ENCODE peak calls at places on chromosomes 16 and 17, in seven cellular contexts. One of them, this sample, is unnamed.

GRCh38 chr17:36640346-36640745 is 39.0 kb downstream of the MRM1 start:
- DNase-seq in activated CD4-positive, alpha-beta T cell treated with anti-CD3 and anti-CD28 coated beads for 24 hours: no peak
- DNase-seq in HFFc6: no peak
- DNase-seq in AG09309: no peak
- DNase-seq in GM03348: no peak
- DNase-seq in hippocampal formation: no peak
- DNase-seq in hypothalamus: no peak
- DNase-seq in this sample: no peak

GRCh38 chr17:3512512-3513171 is 36.8 kb downstream of the ASPA start:
- DNase-seq in GM03348: peak
- DNase-seq in HFFc6: peak
- DNase-seq in AG09309: no peak
- DNase-seq in hippocampal formation: peak
- DNase-seq in activated CD4-positive, alpha-beta T cell treated with anti-CD3 and anti-CD28 coated beads for 24 hours: no peak
- DNase-seq in hypothalamus: peak
- DNase-seq in this sample: peak

GRCh38 chr16:89697616-89698331 is 3.7 kb downstream of the SPATA2L start:
- DNase-seq in GM03348: no peak
- DNase-seq in HFFc6: no peak
- DNase-seq in activated CD4-positive, alpha-beta T cell treated with anti-CD3 and anti-CD28 coated beads for 24 hours: no peak
- DNase-seq in hypothalamus: no peak
- DNase-seq in hippocampal formation: no peak
- DNase-seq in AG09309: no peak
- DNase-seq in this sample: no peak

GRCh38 chr17:40561294-40561870 is 3.9 kb downstream of the CCR7 start:
- DNase-seq in hippocampal formation: no peak
- DNase-seq in GM03348: no peak
- DNase-seq in activated CD4-positive, alpha-beta T cell treated with anti-CD3 and anti-CD28 coated beads for 24 hours: no peak
- DNase-seq in AG09309: no peak
- DNase-seq in HFFc6: no peak
- DNase-seq in hypothalamus: no peak
- DNase-seq in this sample: no peak

GRCh38 chr16:3098459-3099394 is at the start of gene ZSCAN10:
- DNase-seq in HFFc6: no peak
- DNase-seq in GM03348: no peak
- DNase-seq in hippocampal formation: no peak
- DNase-seq in activated CD4-positive, alpha-beta T cell treated with anti-CD3 and anti-CD28 coated beads for 24 hours: no peak
- DNase-seq in AG09309: no peak
- DNase-seq in hypothalamus: no peak
- DNase-seq in this sample: no peak

GRCh38 chr17:2393184-2393953 is 7.5 kb downstream of the MNT start:
- DNase-seq in activated CD4-positive, alpha-beta T cell treated with anti-CD3 and anti-CD28 coated beads for 24 hours: peak
- DNase-seq in AG09309: peak
- DNase-seq in HFFc6: peak
- DNase-seq in hypothalamus: peak
- DNase-seq in hippocampal formation: peak
- DNase-seq in GM03348: peak
- DNase-seq in this sample: peak

GRCh38 chr17:72176516-72176851 is 55.7 kb downstream of the SOX9 start:
- DNase-seq in hypothalamus: no peak
- DNase-seq in activated CD4-positive, alpha-beta T cell treated with anti-CD3 and anti-CD28 coated beads for 24 hours: no peak
- DNase-seq in AG09309: no peak
- DNase-seq in GM03348: no peak
- DNase-seq in hippocampal formation: no peak
- DNase-seq in HFFc6: no peak
- DNase-seq in this sample: no peak

GRCh38 chr17:44384281-44384822 is 5.1 kb downstream of the ITGA2B start:
- DNase-seq in HFFc6: no peak
- DNase-seq in AG09309: no peak
- DNase-seq in activated CD4-positive, alpha-beta T cell treated with anti-CD3 and anti-CD28 coated beads for 24 hours: no peak
- DNase-seq in hippocampal formation: no peak
- DNase-seq in hypothalamus: no peak
- DNase-seq in GM03348: no peak
- DNase-seq in this sample: no peak

GRCh38 chr17:77322534-77323412 is 182.0 kb downstream of the SEC14L1 start:
- DNase-seq in activated CD4-positive, alpha-beta T cell treated with anti-CD3 and anti-CD28 coated beads for 24 hours: no peak
- DNase-seq in GM03348: peak
- DNase-seq in hypothalamus: no peak
- DNase-seq in HFFc6: peak
- DNase-seq in hippocampal formation: no peak
- DNase-seq in AG09309: peak
- DNase-seq in this sample: peak

GRCh38 chr16:19559242-19559910 is 3.9 kb downstream of the VPS35L start:
- DNase-seq in hippocampal formation: no peak
- DNase-seq in hypothalamus: no peak
- DNase-seq in HFFc6: peak
- DNase-seq in activated CD4-positive, alpha-beta T cell treated with anti-CD3 and anti-CD28 coated beads for 24 hours: no peak
- DNase-seq in GM03348: peak
- DNase-seq in AG09309: peak
- DNase-seq in this sample: no peak

GRCh38 chr16:71421911-71422310 is 19.9 kb downstream of the TLE7 start:
- DNase-seq in hippocampal formation: no peak
- DNase-seq in activated CD4-positive, alpha-beta T cell treated with anti-CD3 and anti-CD28 coated beads for 24 hours: no peak
- DNase-seq in GM03348: peak
- DNase-seq in HFFc6: no peak
- DNase-seq in AG09309: no peak
- DNase-seq in hypothalamus: no peak
- DNase-seq in this sample: no peak

GRCh38 chr16:82016268-82016667 is 5.0 kb upstream of the SDR42E1 start:
- DNase-seq in AG09309: no peak
- DNase-seq in HFFc6: no peak
- DNase-seq in activated CD4-positive, alpha-beta T cell treated with anti-CD3 and anti-CD28 coated beads for 24 hours: no peak
- DNase-seq in GM03348: peak
- DNase-seq in hippocampal formation: no peak
- DNase-seq in hypothalamus: no peak
- DNase-seq in this sample: no peak

GRCh38 chr16:21083729-21084268 is 66.8 kb downstream of the DNAH3 start:
- DNase-seq in HFFc6: peak
- DNase-seq in GM03348: peak
- DNase-seq in AG09309: no peak
- DNase-seq in hypothalamus: peak
- DNase-seq in activated CD4-positive, alpha-beta T cell treated with anti-CD3 and anti-CD28 coated beads for 24 hours: peak
- DNase-seq in hippocampal formation: peak
- DNase-seq in this sample: peak

GRCh38 chr17:75854881-75855309 is 240 bp downstream of the WBP2 start:
- DNase-seq in activated CD4-positive, alpha-beta T cell treated with anti-CD3 and anti-CD28 coated beads for 24 hours: no peak
- DNase-seq in GM03348: peak
- DNase-seq in hippocampal formation: no peak
- DNase-seq in hypothalamus: no peak
- DNase-seq in AG09309: no peak
- DNase-seq in HFFc6: no peak
- DNase-seq in this sample: no peak

GRCh38 chr17:10394201-10394887 is 21.5 kb upstream of the MYH13 start:
- DNase-seq in GM03348: no peak
- DNase-seq in HFFc6: no peak
- DNase-seq in hippocampal formation: no peak
- DNase-seq in hypothalamus: no peak
- DNase-seq in activated CD4-positive, alpha-beta T cell treated with anti-CD3 and anti-CD28 coated beads for 24 hours: no peak
- DNase-seq in AG09309: no peak
- DNase-seq in this sample: no peak

GRCh38 chr17:71975331-71975801 is 145.5 kb upstream of the SOX9 start:
- DNase-seq in hippocampal formation: peak
- DNase-seq in activated CD4-positive, alpha-beta T cell treated with anti-CD3 and anti-CD28 coated beads for 24 hours: no peak
- DNase-seq in GM03348: peak
- DNase-seq in hypothalamus: peak
- DNase-seq in AG09309: no peak
- DNase-seq in HFFc6: peak
- DNase-seq in this sample: no peak

GRCh38 chr16:50640919-50641817 is 39.9 kb downstream of the SNX20 start:
- DNase-seq in GM03348: no peak
- DNase-seq in HFFc6: no peak
- DNase-seq in activated CD4-positive, alpha-beta T cell treated with anti-CD3 and anti-CD28 coated beads for 24 hours: no peak
- DNase-seq in hippocampal formation: no peak
- DNase-seq in AG09309: no peak
- DNase-seq in hypothalamus: no peak
- DNase-seq in this sample: no peak

GRCh38 chr16:30633526-30633925 is 17.2 kb upstream of the PRR14 start:
- DNase-seq in hypothalamus: no peak
- DNase-seq in AG09309: no peak
- DNase-seq in GM03348: no peak
- DNase-seq in HFFc6: no peak
- DNase-seq in activated CD4-positive, alpha-beta T cell treated with anti-CD3 and anti-CD28 coated beads for 24 hours: no peak
- DNase-seq in hippocampal formation: no peak
- DNase-seq in this sample: no peak

GRCh38 chr17:12522743-12523181 is 142.9 kb upstream of the MYOCD start:
- DNase-seq in GM03348: peak
- DNase-seq in hippocampal formation: no peak
- DNase-seq in AG09309: peak
- DNase-seq in activated CD4-positive, alpha-beta T cell treated with anti-CD3 and anti-CD28 coated beads for 24 hours: no peak
- DNase-seq in hypothalamus: no peak
- DNase-seq in HFFc6: peak
- DNase-seq in this sample: no peak

GRCh38 chr16:20854963-20855362 is 45.2 kb downstream of the DCUN1D3 start:
- DNase-seq in activated CD4-positive, alpha-beta T cell treated with anti-CD3 and anti-CD28 coated beads for 24 hours: no peak
- DNase-seq in GM03348: no peak
- DNase-seq in HFFc6: no peak
- DNase-seq in hippocampal formation: no peak
- DNase-seq in AG09309: no peak
- DNase-seq in hypothalamus: no peak
- DNase-seq in this sample: no peak

GRCh38 chr17:55889271-55889670 is 138.4 kb downstream of the PCTP start:
- DNase-seq in hypothalamus: no peak
- DNase-seq in GM03348: no peak
- DNase-seq in hippocampal formation: no peak
- DNase-seq in activated CD4-positive, alpha-beta T cell treated with anti-CD3 and anti-CD28 coated beads for 24 hours: no peak
- DNase-seq in AG09309: no peak
- DNase-seq in HFFc6: no peak
- DNase-seq in this sample: no peak

GRCh38 chr17:44607836-44608690 is 48.2 kb upstream of the MEIOC start:
- DNase-seq in AG09309: no peak
- DNase-seq in HFFc6: peak
- DNase-seq in hippocampal formation: no peak
- DNase-seq in hypothalamus: no peak
- DNase-seq in activated CD4-positive, alpha-beta T cell treated with anti-CD3 and anti-CD28 coated beads for 24 hours: no peak
- DNase-seq in GM03348: peak
- DNase-seq in this sample: no peak

GRCh38 chr17:43056051-43056450 is 31.0 kb downstream of the RND2 start:
- DNase-seq in hippocampal formation: no peak
- DNase-seq in HFFc6: no peak
- DNase-seq in GM03348: no peak
- DNase-seq in activated CD4-positive, alpha-beta T cell treated with anti-CD3 and anti-CD28 coated beads for 24 hours: no peak
- DNase-seq in AG09309: no peak
- DNase-seq in hypothalamus: no peak
- DNase-seq in this sample: no peak

GRCh38 chr16:18839555-18839954 is 38.2 kb upstream of the ARL6IP1 start:
- DNase-seq in activated CD4-positive, alpha-beta T cell treated with anti-CD3 and anti-CD28 coated beads for 24 hours: no peak
- DNase-seq in hippocampal formation: no peak
- DNase-seq in hypothalamus: no peak
- DNase-seq in HFFc6: no peak
- DNase-seq in GM03348: no peak
- DNase-seq in AG09309: no peak
- DNase-seq in this sample: no peak

GRCh38 chr17:41975099-41976083 is 8.8 kb downstream of the CNP start:
- DNase-seq in AG09309: no peak
- DNase-seq in HFFc6: peak
- DNase-seq in activated CD4-positive, alpha-beta T cell treated with anti-CD3 and anti-CD28 coated beads for 24 hours: no peak
- DNase-seq in GM03348: peak
- DNase-seq in hypothalamus: peak
- DNase-seq in hippocampal formation: peak
- DNase-seq in this sample: peak

GRCh38 chr16:50296807-50297206 is 30.5 kb downstream of the ADCY7 start:
- DNase-seq in GM03348: no peak
- DNase-seq in hippocampal formation: no peak
- DNase-seq in AG09309: no peak
- DNase-seq in hypothalamus: no peak
- DNase-seq in activated CD4-positive, alpha-beta T cell treated with anti-CD3 and anti-CD28 coated beads for 24 hours: no peak
- DNase-seq in HFFc6: no peak
- DNase-seq in this sample: no peak

GRCh38 chr16:88316941-88317618 is 65.7 kb upstream of the ZNF469 start:
- DNase-seq in AG09309: no peak
- DNase-seq in HFFc6: no peak
- DNase-seq in hypothalamus: no peak
- DNase-seq in hippocampal formation: no peak
- DNase-seq in activated CD4-positive, alpha-beta T cell treated with anti-CD3 and anti-CD28 coated beads for 24 hours: no peak
- DNase-seq in GM03348: no peak
- DNase-seq in this sample: no peak

GRCh38 chr17:58305626-58306025 is 23.0 kb downstream of the TSPOAP1 start:
- DNase-seq in HFFc6: no peak
- DNase-seq in hippocampal formation: no peak
- DNase-seq in GM03348: no peak
- DNase-seq in activated CD4-positive, alpha-beta T cell treated with anti-CD3 and anti-CD28 coated beads for 24 hours: no peak
- DNase-seq in hypothalamus: no peak
- DNase-seq in AG09309: no peak
- DNase-seq in this sample: no peak

GRCh38 chr17:62755139-62755851 is 52.8 kb downstream of the MARCHF10 start:
- DNase-seq in GM03348: no peak
- DNase-seq in HFFc6: no peak
- DNase-seq in AG09309: no peak
- DNase-seq in activated CD4-positive, alpha-beta T cell treated with anti-CD3 and anti-CD28 coated beads for 24 hours: no peak
- DNase-seq in hypothalamus: no peak
- DNase-seq in hippocampal formation: no peak
- DNase-seq in this sample: no peak

GRCh38 chr16:67458121-67458641 is 22.8 kb downstream of the ATP6V0D1 start:
- DNase-seq in HFFc6: no peak
- DNase-seq in activated CD4-positive, alpha-beta T cell treated with anti-CD3 and anti-CD28 coated beads for 24 hours: no peak
- DNase-seq in hippocampal formation: no peak
- DNase-seq in GM03348: peak
- DNase-seq in hypothalamus: no peak
- DNase-seq in AG09309: no peak
- DNase-seq in this sample: no peak

This sample was measured in anterior cingulate cortex.